ENCODE peak calls at places on chromosomes 7 and 10, in six cellular contexts. O is neural progenitor cell, Y is A549, C is heart left ventricle, V is brain microvascular endothelial cell, B is PC-3. S is an unnamed sample.
A peak's percentile ranks its signal among the peaks of the same experiment; 100 is the strongest.

GRCh38 chr10:76892766-76893479 is 744.7 kb downstream of the KCNMA1 start:
- DNase-seq in O (no peak), C (no peak), V (no peak), Y (no peak), B (no peak), S (no peak)

GRCh38 chr7:28524978-28525377 is 112.7 kb downstream of the CREB5 start:
- DNase-seq in O (no peak), Y (no peak), B (no peak), C (no peak), V (no peak), S (no peak)

GRCh38 chr10:28984431-28984830 is 304.4 kb upstream of the LYZL1 start:
- DNase-seq in O (no peak), V (peak; percentile 81), C (peak; percentile 91), B (peak; percentile 84), Y (peak; percentile 76), S (peak; percentile 8)

GRCh38 chr10:89263531-89263930 is 12.0 kb upstream of the LIPA start:
- DNase-seq in O (no peak), C (no peak), B (no peak), Y (no peak), V (no peak), S (no peak)

GRCh38 chr10:78966844-78967488 is 101.8 kb upstream of the ZMIZ1 start:
- DNase-seq in Y (no peak), O (no peak), C (no peak), B (no peak), V (no peak), S (no peak)

GRCh38 chr10:71880425-71881306 is 29.6 kb upstream of the PSAP start:
- DNase-seq in O (no peak), C (peak; percentile 61), V (no peak), Y (peak; percentile 28), B (no peak), S (peak; percentile 36)

GRCh38 chr10:123402656-123403055 is 248.5 kb downstream of the BUB3 start:
- DNase-seq in V (no peak), C (no peak), B (no peak), Y (no peak), O (no peak), S (no peak)

GRCh38 chr7:26198781-26199169 is 1.8 kb downstream of the HNRNPA2B1 start:
- DNase-seq in B (no peak), V (no peak), C (no peak), Y (no peak), O (no peak), S (no peak)

GRCh38 chr7:98365863-98366561 is 34.9 kb downstream of the BAIAP2L1 start:
- DNase-seq in Y (no peak), B (no peak), C (peak; percentile 68), V (peak; percentile 25), O (no peak), S (no peak)

GRCh38 chr10:50807851-50808776 is 68.4 kb downstream of the ASAH2B start:
- DNase-seq in C (no peak), V (peak; percentile 78), O (peak; percentile 13), B (no peak), Y (peak; percentile 21), S (peak; percentile 6)

GRCh38 chr10:6916601-6917000 is 336.5 kb upstream of the PRKCQ start:
- DNase-seq in B (no peak), Y (no peak), O (no peak), C (no peak), V (no peak), S (peak; percentile 50)

GRCh38 chr7:55423277-55423711 is 58.2 kb downstream of the LANCL2 start:
- DNase-seq in V (peak; percentile 39), Y (no peak), C (no peak), B (no peak), O (no peak), S (peak; percentile 49)

GRCh38 chr10:95297402-95297801 is 6.6 kb upstream of the PDLIM1 start:
- DNase-seq in C (peak; percentile 36), O (no peak), Y (no peak), V (no peak), B (no peak), S (no peak)

GRCh38 chr7:91397099-91397498 is 132.9 kb downstream of the FZD1 start:
- DNase-seq in V (no peak), C (no peak), Y (no peak), O (no peak), B (no peak), S (peak; percentile 9)

GRCh38 chr10:65571011-65571570 is 1354.7 kb upstream of the LRRTM3 start:
- DNase-seq in Y (peak; percentile 31), B (peak; percentile 76), V (no peak), O (peak; percentile 20), C (no peak), S (peak; percentile 23)

GRCh38 chr7:28977881-28978280 is 19.8 kb upstream of the TRIL start:
- DNase-seq in C (no peak), O (no peak), B (no peak), Y (no peak), V (no peak), S (no peak)

GRCh38 chr10:102796407-102797176 is 40.6 kb downstream of the CYP17A1 start:
- DNase-seq in V (peak; percentile 50), B (no peak), C (peak; percentile 96), O (no peak), Y (no peak), S (peak; percentile 79)

GRCh38 chr10:80896076-80896475 is 358.4 kb downstream of the SH2D4B start:
- DNase-seq in O (no peak), B (no peak), V (no peak), Y (no peak), C (no peak), S (no peak)

GRCh38 chr10:98486421-98486820 is 39.7 kb upstream of the HPS1 start:
- DNase-seq in C (no peak), V (no peak), Y (no peak), B (peak; percentile 36), O (no peak), S (peak; percentile 83)

GRCh38 chr7:131629203-131629871 is 72.9 kb upstream of the PODXL start:
- DNase-seq in V (peak; percentile 71), O (no peak), B (peak; percentile 47), C (peak; percentile 62), Y (peak; percentile 41), S (peak; percentile 20)

GRCh38 chr10:97771055-97771811 is 566 bp downstream of the SFRP5 start:
- DNase-seq in V (peak; percentile 11), C (no peak), B (no peak), Y (peak; percentile 71), O (peak; percentile 82), S (peak; percentile 57)

GRCh38 chr7:103718482-103719415 is 270.7 kb downstream of the RELN start:
- DNase-seq in Y (no peak), O (no peak), V (no peak), C (no peak), B (peak; percentile 75), S (no peak)

GRCh38 chr10:132555648-132556575 is 18.3 kb downstream of the INPP5A start:
- DNase-seq in V (no peak), B (no peak), C (no peak), Y (no peak), O (no peak), S (no peak)

GRCh38 chr10:75770634-75771081 is 339.2 kb downstream of the LRMDA start:
- DNase-seq in B (no peak), C (peak; percentile 70), V (no peak), Y (no peak), O (no peak), S (no peak)

GRCh38 chr7:36400606-36401005 is 10.9 kb downstream of the ANLN start:
- DNase-seq in Y (no peak), O (no peak), B (no peak), C (no peak), V (peak; percentile 22), S (peak; percentile 45)

GRCh38 chr7:27554826-27555225 is 107.9 kb downstream of the HIBADH start:
- DNase-seq in Y (no peak), C (no peak), B (no peak), V (no peak), O (no peak), S (no peak)

GRCh38 chr7:139743267-139743966 is 34.4 kb downstream of the HIPK2 start:
- DNase-seq in V (no peak), C (no peak), Y (no peak), O (no peak), B (no peak), S (no peak)

GRCh38 chr7:6160191-6160623 is 112.2 kb downstream of the CYTH3 start:
- DNase-seq in Y (peak; percentile 48), C (peak; percentile 78), B (peak; percentile 42), V (peak; percentile 39), O (peak; percentile 80), S (peak; percentile 92)

GRCh38 chr7:69994907-69995542 is 396.8 kb downstream of the AUTS2 start:
- DNase-seq in V (no peak), C (no peak), Y (no peak), B (no peak), O (no peak), S (no peak)

GRCh38 chr10:96360331-96360730 is 1.5 kb upstream of the OPALIN start:
- DNase-seq in Y (no peak), B (no peak), C (no peak), O (no peak), V (no peak), S (no peak)

GRCh38 chr10:130766716-130767115 is 544.8 kb downstream of the TCERG1L start:
- DNase-seq in O (no peak), Y (no peak), C (no peak), V (no peak), B (no peak), S (no peak)

GRCh38 chr7:48298779-48299178 is 127.5 kb downstream of the ABCA13 start:
- DNase-seq in B (peak; percentile 89), O (no peak), Y (peak; percentile 12), C (no peak), V (peak; percentile 93), S (peak; percentile 29)

GRCh38 chr10:130301026-130301892 is 165.1 kb downstream of the GLRX3 start:
- DNase-seq in B (no peak), C (peak; percentile 26), Y (no peak), V (no peak), O (no peak), S (peak; percentile 89)

GRCh38 chr10:133441780-133442179 is 12.0 kb upstream of the SCART1 start:
- DNase-seq in V (no peak), Y (no peak), O (no peak), B (no peak), C (peak; percentile 16), S (no peak)

GRCh38 chr7:8360564-8361153 is 72.8 kb upstream of the NXPH1 start:
- DNase-seq in O (no peak), B (no peak), V (no peak), Y (no peak), C (no peak), S (no peak)
- TF ChIP-seq CTCF in O (no peak), B (no peak), V (no peak), Y (no peak), C (no peak), S (no peak)

GRCh38 chr10:114430688-114431413 is 26.5 kb upstream of the AFAP1L2 start:
- DNase-seq in B (no peak), V (no peak), Y (no peak), C (no peak), O (no peak), S (no peak)
- TF ChIP-seq CTCF in B (no peak), V (no peak), Y (no peak), C (no peak), O (no peak), S (no peak)

GRCh38 chr7:127107601-127108007 is 145.1 kb downstream of the GRM8 start:
- DNase-seq in Y (peak; percentile 66), C (peak; percentile 26), B (peak; percentile 57), O (peak; percentile 90), V (peak; percentile 39), S (peak; percentile 8)
- TF ChIP-seq CTCF in Y (peak; percentile 54), C (peak; percentile 46), B (peak; percentile 68), O (peak; percentile 52), V (peak; percentile 58), S (peak; percentile 13)

GRCh38 chr7:44979481-44980392 is 922 bp upstream of the MYO1G start:
- DNase-seq in V (no peak), O (no peak), Y (peak; percentile 40), C (no peak), B (no peak), S (no peak)
- TF ChIP-seq CTCF in V (no peak), O (no peak), Y (no peak), C (no peak), B (no peak), S (no peak)

GRCh38 chr10:13589316-13589715 is 2.6 kb downstream of the PRPF18 start:
- DNase-seq in O (no peak), B (no peak), V (no peak), C (no peak), Y (no peak), S (no peak)
- TF ChIP-seq CTCF in O (no peak), B (peak; percentile 38), V (peak; percentile 38), C (no peak), Y (no peak), S (peak; percentile 22)